ENCODE peak calls at places on chromosomes 11 and 22, in ten cellular contexts. I is PC-9; D is DMS 273 treated with DMSO at 0.1 percent for 48 hours; E is H9; N is fibroblast of lung; R is GM04504; O is central memory CD8-positive, alpha-beta T cell; H is mesothelial cell of epicardium; C is CD4-positive, CD25-positive, alpha-beta regulatory T cell; Z is GOT3. X is an unnamed sample.

GRCh38 chr22:47836957-47837356 is 1074.5 kb downstream of the TBC1D22A start:
- DNase-seq in I (peak; percentile 16), D (no peak), E (no peak), N (peak; percentile 24), R (no peak), O (no peak), H (no peak), C (no peak), Z (no peak), X (peak; percentile 77)

GRCh38 chr11:34866375-34866774 is 49.8 kb downstream of the APIP start:
- DNase-seq in I (no peak), D (no peak), E (no peak), N (peak; percentile 91), R (peak; percentile 29), O (no peak), H (no peak), C (no peak), Z (no peak), X (no peak)

GRCh38 chr11:57461841-57462489 is 1.6 kb downstream of the RTN4RL2 start:
- DNase-seq in I (no peak), D (no peak), E (no peak), N (no peak), R (no peak), O (no peak), H (no peak), C (no peak), Z (no peak), X (no peak)

GRCh38 chr11:76788661-76789442 is 5.7 kb downstream of the TSKU start:
- DNase-seq in I (peak; percentile 98), D (no peak), E (no peak), N (no peak), R (no peak), O (no peak), H (no peak), C (no peak), Z (no peak), X (no peak)

GRCh38 chr11:128632151-128632791 is 44.9 kb upstream of the ETS1 start:
- DNase-seq in I (peak; percentile 9), D (no peak), E (peak; percentile 73), N (peak; percentile 73), R (no peak), O (no peak), H (no peak), C (peak; percentile 74), Z (no peak), X (peak; percentile 78)

GRCh38 chr11:44945639-44946038 is 5.0 kb downstream of the TP53I11 start:
- DNase-seq in I (no peak), D (no peak), E (no peak), N (no peak), R (no peak), O (no peak), H (no peak), C (no peak), Z (no peak), X (no peak)

GRCh38 chr11:47213985-47214564 is 699 bp upstream of the DDB2 start:
- DNase-seq in I (peak; percentile 91), D (peak; percentile 73), E (peak; percentile 94), N (peak; percentile 86), R (peak; percentile 81), O (peak; percentile 72), H (no peak), C (peak; percentile 94), Z (peak; percentile 54), X (peak; percentile 94)

GRCh38 chr11:2787816-2788750 is 88.3 kb upstream of the KCNQ1OT1 start:
- DNase-seq in I (no peak), D (no peak), E (peak; percentile 53), N (no peak), R (no peak), O (no peak), H (peak; percentile 15), C (no peak), Z (no peak), X (peak; percentile 39)

GRCh38 chr22:49235463-49236300 is 592.0 kb downstream of the BRD1 start:
- DNase-seq in I (no peak), D (no peak), E (peak; percentile 34), N (no peak), R (no peak), O (no peak), H (no peak), C (no peak), Z (no peak), X (peak; percentile 64)

GRCh38 chr11:124207102-124207792 is 24.1 kb downstream of the OR10D3 start:
- DNase-seq in I (no peak), D (no peak), E (no peak), N (no peak), R (no peak), O (no peak), H (no peak), C (no peak), Z (no peak), X (no peak)

GRCh38 chr22:39703890-39704658 is 133.5 kb downstream of the CACNA1I start:
- DNase-seq in I (no peak), D (no peak), E (no peak), N (peak; percentile 18), R (no peak), O (no peak), H (no peak), C (no peak), Z (no peak), X (no peak)

GRCh38 chr11:80107415-80107814 is 666.6 kb upstream of the TENM4 start:
- DNase-seq in I (no peak), D (no peak), E (no peak), N (no peak), R (no peak), O (no peak), H (no peak), C (no peak), Z (no peak), X (peak; percentile 19)

GRCh38 chr11:121576531-121576930 is 123.8 kb upstream of the SORL1-AS1 start:
- DNase-seq in I (no peak), D (no peak), E (no peak), N (no peak), R (no peak), O (no peak), H (no peak), C (no peak), Z (no peak), X (no peak)

GRCh38 chr11:16239130-16240105 is 116.9 kb downstream of the SOX6 start:
- DNase-seq in I (no peak), D (no peak), E (no peak), N (peak; percentile 36), R (no peak), O (no peak), H (no peak), C (no peak), Z (no peak), X (no peak)

GRCh38 chr11:2156416-2157182 is 4.4 kb downstream of the INS start:
- DNase-seq in I (peak; percentile 76), D (no peak), E (peak; percentile 81), N (peak; percentile 43), R (no peak), O (peak; percentile 40), H (peak; percentile 64), C (peak; percentile 27), Z (no peak), X (peak; percentile 54)

GRCh38 chr11:68146704-68147474 is 25.7 kb upstream of the CHKA start:
- DNase-seq in I (peak; percentile 76), D (no peak), E (no peak), N (peak; percentile 47), R (no peak), O (no peak), H (no peak), C (no peak), Z (no peak), X (no peak)

GRCh38 chr11:3916962-3917361 is 61.5 kb downstream of the STIM1 start:
- DNase-seq in I (no peak), D (no peak), E (no peak), N (no peak), R (no peak), O (no peak), H (no peak), C (peak; percentile 79), Z (no peak), X (no peak)

GRCh38 chr11:57662893-57663292 is 5.0 kb upstream of the ZDHHC5 start:
- DNase-seq in I (peak; percentile 63), D (no peak), E (no peak), N (no peak), R (no peak), O (no peak), H (no peak), C (peak; percentile 50), Z (no peak), X (peak; percentile 55)

GRCh38 chr11:102314784-102315183 is 2.5 kb upstream of the BIRC3 start:
- DNase-seq in I (no peak), D (no peak), E (no peak), N (no peak), R (no peak), O (no peak), H (no peak), C (no peak), Z (no peak), X (no peak)

GRCh38 chr22:47807506-47807905 is 1045.1 kb downstream of the TBC1D22A start:
- DNase-seq in I (no peak), D (no peak), E (no peak), N (no peak), R (no peak), O (no peak), H (no peak), C (no peak), Z (no peak), X (no peak)

GRCh38 chr11:125367710-125368109 is 128.4 kb downstream of the FEZ1 start:
- DNase-seq in I (no peak), D (no peak), E (no peak), N (no peak), R (no peak), O (no peak), H (no peak), C (no peak), Z (no peak), X (no peak)

GRCh38 chr11:69080361-69080973 is 31.7 kb downstream of the TPCN2 start:
- DNase-seq in I (peak; percentile 82), D (no peak), E (no peak), N (peak; percentile 43), R (no peak), O (no peak), H (no peak), C (peak; percentile 88), Z (no peak), X (no peak)

GRCh38 chr22:37260939-37261338 is 16.9 kb upstream of the RAC2 start:
- DNase-seq in I (peak; percentile 67), D (no peak), E (peak; percentile 78), N (peak; percentile 56), R (no peak), O (peak; percentile 53), H (no peak), C (peak; percentile 67), Z (no peak), X (peak; percentile 69)

GRCh38 chr11:46520971-46521745 is 72.7 kb downstream of the AMBRA1 start:
- DNase-seq in I (peak; percentile 19), D (no peak), E (no peak), N (peak; percentile 61), R (peak; percentile 22), O (no peak), H (no peak), C (no peak), Z (no peak), X (peak; percentile 82)

X was measured in mesendoderm.